ENCODE peak calls at places on chromosome 9, in four cellular contexts. H is M059J, L is lower lobe of right lung, C is ELR. V is an unnamed sample.

GRCh38 chr9:35891649-35892048 is 14.4 kb upstream of the HRCT1 start:
- DNase-seq in H (no peak), L (no peak), C (no peak), V (no peak)

GRCh38 chr9:97908736-97909135 is 13.6 kb downstream of the TRMO start:
- DNase-seq in H (no peak), L (no peak), C (no peak), V (no peak)

GRCh38 chr9:93346240-93347112 is 105.0 kb upstream of the FAM120A start:
- DNase-seq in H (no peak), L (no peak), C (no peak), V (no peak)

GRCh38 chr9:77424993-77425392 is 223.1 kb downstream of the GNA14 start:
- DNase-seq in H (peak), L (no peak), C (peak), V (no peak)

GRCh38 chr9:91516061-91516460 is 92.4 kb upstream of the NFIL3 start:
- DNase-seq in H (no peak), L (no peak), C (no peak), V (no peak)

GRCh38 chr9:126791406-126792230 is 13.2 kb upstream of the ZBTB43 start:
- DNase-seq in H (peak), L (peak), C (peak), V (no peak)

GRCh38 chr9:20611751-20612287 is 10.5 kb downstream of the MLLT3 start:
- DNase-seq in H (peak), L (no peak), C (peak), V (no peak)

GRCh38 chr9:2727966-2728613 is 10.8 kb downstream of the KCNV2 start:
- DNase-seq in H (peak), L (no peak), C (peak), V (peak)

GRCh38 chr9:104743377-104743985 is 4.0 kb upstream of the NIPSNAP3A start:
- DNase-seq in H (peak), L (no peak), C (peak), V (no peak)

GRCh38 chr9:93721417-93721965 is 145.1 kb downstream of the PHF2 start:
- DNase-seq in H (no peak), L (no peak), C (no peak), V (no peak)

GRCh38 chr9:70101265-70101664 is 57.6 kb downstream of the MAMDC2 start:
- DNase-seq in H (peak), L (no peak), C (peak), V (no peak)

GRCh38 chr9:106684940-106685695 is 177.8 kb upstream of the ZNF462 start:
- DNase-seq in H (no peak), L (no peak), C (no peak), V (no peak)

GRCh38 chr9:123375725-123376132 is 19.7 kb downstream of the CRB2 start:
- DNase-seq in H (peak), L (no peak), C (peak), V (no peak)